ENCODE peak calls at places on chromosomes 11 and 22, in seven cellular contexts. U, Y, Q, B, Z, G and A are unnamed samples.

GRCh38 chr11:113628912-113629311 is 77.2 kb downstream of the TMPRSS5 start:
- DNase-seq in U (no peak), Y (no peak), Q (no peak), B (no peak), Z (peak), G (no peak), A (no peak)

GRCh38 chr11:122102426-122102825 is 13.6 kb downstream of the BLID start:
- DNase-seq in U (no peak), Y (no peak), Q (no peak), B (no peak), Z (no peak), G (no peak), A (no peak)

GRCh38 chr11:121932646-121933185 is 183.3 kb downstream of the BLID start:
- DNase-seq in U (no peak), Y (no peak), Q (no peak), B (no peak), Z (no peak), G (no peak), A (no peak)

GRCh38 chr22:23207786-23208325 is 27.5 kb downstream of the BCR start:
- DNase-seq in U (no peak), Y (no peak), Q (no peak), B (no peak), Z (peak), G (no peak), A (no peak)

GRCh38 chr11:11057472-11057854 is 199.6 kb upstream of the ZBED5 start:
- DNase-seq in U (no peak), Y (no peak), Q (no peak), B (no peak), Z (no peak), G (no peak), A (no peak)

GRCh38 chr11:120771551-120772060 is 252.3 kb upstream of the TBCEL start:
- DNase-seq in U (no peak), Y (no peak), Q (no peak), B (no peak), Z (no peak), G (no peak), A (no peak)

GRCh38 chr11:31500560-31500959 is 8.9 kb downstream of the IMMP1L start:
- DNase-seq in U (no peak), Y (no peak), Q (no peak), B (no peak), Z (no peak), G (no peak), A (no peak)

GRCh38 chr22:27850000-27850465 is 48.5 kb upstream of the MN1 start:
- DNase-seq in U (no peak), Y (no peak), Q (no peak), B (no peak), Z (no peak), G (no peak), A (no peak)

GRCh38 chr11:69999721-70000120 is 78.4 kb upstream of the ANO1 start:
- DNase-seq in U (peak), Y (no peak), Q (no peak), B (no peak), Z (no peak), G (no peak), A (no peak)

GRCh38 chr11:35388054-35388453 is 31.3 kb downstream of the SLC1A2 start:
- DNase-seq in U (no peak), Y (no peak), Q (no peak), B (no peak), Z (no peak), G (no peak), A (no peak)